ENCODE peak calls at places on chromosomes 12 and 14, in eight cellular contexts. One of them, this sample, is unnamed.

GRCh38 chr12:95605875-95606274 is 54.6 kb upstream of the USP44 start:
- DNase-seq in esophagus squamous epithelium: no peak
- DNase-seq in prostate gland: no peak
- DNase-seq in AG04449: no peak
- DNase-seq in neural progenitor cell: no peak
- DNase-seq in epithelial cell of esophagus: no peak
- DNase-seq in CD8-positive, alpha-beta T cell: no peak
- DNase-seq in CD8-positive, alpha-beta memory T cell: no peak
- DNase-seq in this sample: no peak

GRCh38 chr12:31238764-31239387 is 87.1 kb downstream of the SINHCAF start:
- DNase-seq in prostate gland: peak
- DNase-seq in esophagus squamous epithelium: no peak
- DNase-seq in AG04449: no peak
- DNase-seq in CD8-positive, alpha-beta memory T cell: peak
- DNase-seq in neural progenitor cell: peak
- DNase-seq in CD8-positive, alpha-beta T cell: peak
- DNase-seq in epithelial cell of esophagus: peak
- DNase-seq in this sample: peak

GRCh38 chr14:96104469-96105057 is 65.4 kb downstream of the C14orf132 start:
- DNase-seq in CD8-positive, alpha-beta memory T cell: no peak
- DNase-seq in prostate gland: no peak
- DNase-seq in epithelial cell of esophagus: peak
- DNase-seq in neural progenitor cell: no peak
- DNase-seq in esophagus squamous epithelium: no peak
- DNase-seq in CD8-positive, alpha-beta T cell: no peak
- DNase-seq in AG04449: peak
- DNase-seq in this sample: peak

GRCh38 chr14:32197919-32198318 is 3.9 kb upstream of the RNU6-7 start:
- DNase-seq in CD8-positive, alpha-beta memory T cell: no peak
- DNase-seq in epithelial cell of esophagus: peak
- DNase-seq in AG04449: no peak
- DNase-seq in prostate gland: peak
- DNase-seq in neural progenitor cell: no peak
- DNase-seq in CD8-positive, alpha-beta T cell: no peak
- DNase-seq in esophagus squamous epithelium: no peak
- DNase-seq in this sample: no peak

GRCh38 chr14:84770030-84770429 is 759.9 kb upstream of the FLRT2 start:
- DNase-seq in CD8-positive, alpha-beta T cell: no peak
- DNase-seq in neural progenitor cell: no peak
- DNase-seq in prostate gland: no peak
- DNase-seq in AG04449: no peak
- DNase-seq in esophagus squamous epithelium: no peak
- DNase-seq in epithelial cell of esophagus: peak
- DNase-seq in CD8-positive, alpha-beta memory T cell: no peak
- DNase-seq in this sample: no peak

GRCh38 chr14:79196216-79196615 is 1015.1 kb downstream of the DIO2 start:
- DNase-seq in CD8-positive, alpha-beta T cell: no peak
- DNase-seq in CD8-positive, alpha-beta memory T cell: no peak
- DNase-seq in prostate gland: no peak
- DNase-seq in AG04449: no peak
- DNase-seq in neural progenitor cell: no peak
- DNase-seq in esophagus squamous epithelium: no peak
- DNase-seq in epithelial cell of esophagus: no peak
- DNase-seq in this sample: no peak

GRCh38 chr14:92813201-92813600 is 19.1 kb downstream of the GOLGA5 start:
- DNase-seq in CD8-positive, alpha-beta memory T cell: no peak
- DNase-seq in CD8-positive, alpha-beta T cell: no peak
- DNase-seq in epithelial cell of esophagus: no peak
- DNase-seq in prostate gland: no peak
- DNase-seq in esophagus squamous epithelium: no peak
- DNase-seq in neural progenitor cell: no peak
- DNase-seq in AG04449: no peak
- DNase-seq in this sample: no peak

GRCh38 chr12:80708535-80709328 is 1.3 kb downstream of the MYF6 start:
- DNase-seq in AG04449: no peak
- DNase-seq in epithelial cell of esophagus: no peak
- DNase-seq in CD8-positive, alpha-beta memory T cell: no peak
- DNase-seq in esophagus squamous epithelium: no peak
- DNase-seq in neural progenitor cell: peak
- DNase-seq in prostate gland: no peak
- DNase-seq in CD8-positive, alpha-beta T cell: no peak
- DNase-seq in this sample: no peak

GRCh38 chr12:109951136-109951535 is 45.0 kb downstream of the GIT2 start:
- DNase-seq in prostate gland: no peak
- DNase-seq in neural progenitor cell: no peak
- DNase-seq in CD8-positive, alpha-beta memory T cell: no peak
- DNase-seq in AG04449: peak
- DNase-seq in epithelial cell of esophagus: peak
- DNase-seq in esophagus squamous epithelium: no peak
- DNase-seq in CD8-positive, alpha-beta T cell: no peak
- DNase-seq in this sample: no peak

GRCh38 chr12:65121049-65121955 is at the start of gene WIF1:
- DNase-seq in neural progenitor cell: peak
- DNase-seq in AG04449: no peak
- DNase-seq in prostate gland: peak
- DNase-seq in epithelial cell of esophagus: peak
- DNase-seq in CD8-positive, alpha-beta T cell: no peak
- DNase-seq in CD8-positive, alpha-beta memory T cell: no peak
- DNase-seq in esophagus squamous epithelium: no peak
- DNase-seq in this sample: peak

GRCh38 chr14:93013368-93013719 is 90.4 kb downstream of the CHGA start:
- DNase-seq in prostate gland: no peak
- DNase-seq in esophagus squamous epithelium: no peak
- DNase-seq in AG04449: no peak
- DNase-seq in neural progenitor cell: no peak
- DNase-seq in CD8-positive, alpha-beta T cell: no peak
- DNase-seq in CD8-positive, alpha-beta memory T cell: no peak
- DNase-seq in epithelial cell of esophagus: no peak
- DNase-seq in this sample: no peak

GRCh38 chr12:106866426-106867080 is 89.2 kb upstream of the TMEM263 start:
- DNase-seq in neural progenitor cell: no peak
- DNase-seq in CD8-positive, alpha-beta memory T cell: no peak
- DNase-seq in prostate gland: no peak
- DNase-seq in AG04449: no peak
- DNase-seq in esophagus squamous epithelium: no peak
- DNase-seq in CD8-positive, alpha-beta T cell: no peak
- DNase-seq in epithelial cell of esophagus: no peak
- DNase-seq in this sample: no peak

GRCh38 chr12:127716181-127716580 is 550.8 kb upstream of the TMEM132C start:
- DNase-seq in epithelial cell of esophagus: no peak
- DNase-seq in CD8-positive, alpha-beta memory T cell: no peak
- DNase-seq in neural progenitor cell: no peak
- DNase-seq in prostate gland: no peak
- DNase-seq in esophagus squamous epithelium: no peak
- DNase-seq in AG04449: no peak
- DNase-seq in CD8-positive, alpha-beta T cell: no peak
- DNase-seq in this sample: no peak

GRCh38 chr12:89092297-89092696 is 260.0 kb downstream of the DUSP6 start:
- DNase-seq in epithelial cell of esophagus: no peak
- DNase-seq in AG04449: no peak
- DNase-seq in CD8-positive, alpha-beta memory T cell: no peak
- DNase-seq in esophagus squamous epithelium: no peak
- DNase-seq in CD8-positive, alpha-beta T cell: no peak
- DNase-seq in neural progenitor cell: no peak
- DNase-seq in prostate gland: no peak
- DNase-seq in this sample: no peak

GRCh38 chr14:91484186-91484585 is 25.9 kb downstream of the PPP4R3A start:
- DNase-seq in esophagus squamous epithelium: no peak
- DNase-seq in CD8-positive, alpha-beta memory T cell: no peak
- DNase-seq in epithelial cell of esophagus: no peak
- DNase-seq in AG04449: no peak
- DNase-seq in CD8-positive, alpha-beta T cell: no peak
- DNase-seq in neural progenitor cell: no peak
- DNase-seq in prostate gland: no peak
- DNase-seq in this sample: no peak

GRCh38 chr12:86658303-86658702 is 402.1 kb upstream of the MGAT4C start:
- DNase-seq in AG04449: no peak
- DNase-seq in epithelial cell of esophagus: no peak
- DNase-seq in esophagus squamous epithelium: no peak
- DNase-seq in prostate gland: no peak
- DNase-seq in CD8-positive, alpha-beta T cell: no peak
- DNase-seq in neural progenitor cell: no peak
- DNase-seq in CD8-positive, alpha-beta memory T cell: no peak
- DNase-seq in this sample: no peak

GRCh38 chr14:96146131-96146771 is 58.4 kb upstream of the BDKRB2 start:
- DNase-seq in neural progenitor cell: no peak
- DNase-seq in esophagus squamous epithelium: no peak
- DNase-seq in AG04449: peak
- DNase-seq in prostate gland: peak
- DNase-seq in CD8-positive, alpha-beta T cell: no peak
- DNase-seq in CD8-positive, alpha-beta memory T cell: no peak
- DNase-seq in epithelial cell of esophagus: peak
- DNase-seq in this sample: no peak

GRCh38 chr14:99188721-99189120 is 83.3 kb downstream of the BCL11B start:
- DNase-seq in esophagus squamous epithelium: no peak
- DNase-seq in neural progenitor cell: peak
- DNase-seq in CD8-positive, alpha-beta T cell: no peak
- DNase-seq in prostate gland: no peak
- DNase-seq in epithelial cell of esophagus: no peak
- DNase-seq in CD8-positive, alpha-beta memory T cell: peak
- DNase-seq in AG04449: no peak
- DNase-seq in this sample: no peak

GRCh38 chr12:12007001-12007712 is 63.6 kb upstream of the BCL2L14 start:
- DNase-seq in esophagus squamous epithelium: no peak
- DNase-seq in AG04449: no peak
- DNase-seq in CD8-positive, alpha-beta memory T cell: no peak
- DNase-seq in CD8-positive, alpha-beta T cell: no peak
- DNase-seq in epithelial cell of esophagus: no peak
- DNase-seq in prostate gland: no peak
- DNase-seq in neural progenitor cell: no peak
- DNase-seq in this sample: no peak

GRCh38 chr12:121858662-121859572 is at the start of gene HPD:
- DNase-seq in CD8-positive, alpha-beta T cell: no peak
- DNase-seq in neural progenitor cell: peak
- DNase-seq in AG04449: no peak
- DNase-seq in esophagus squamous epithelium: no peak
- DNase-seq in epithelial cell of esophagus: peak
- DNase-seq in CD8-positive, alpha-beta memory T cell: no peak
- DNase-seq in prostate gland: peak
- DNase-seq in this sample: peak

DNA sequence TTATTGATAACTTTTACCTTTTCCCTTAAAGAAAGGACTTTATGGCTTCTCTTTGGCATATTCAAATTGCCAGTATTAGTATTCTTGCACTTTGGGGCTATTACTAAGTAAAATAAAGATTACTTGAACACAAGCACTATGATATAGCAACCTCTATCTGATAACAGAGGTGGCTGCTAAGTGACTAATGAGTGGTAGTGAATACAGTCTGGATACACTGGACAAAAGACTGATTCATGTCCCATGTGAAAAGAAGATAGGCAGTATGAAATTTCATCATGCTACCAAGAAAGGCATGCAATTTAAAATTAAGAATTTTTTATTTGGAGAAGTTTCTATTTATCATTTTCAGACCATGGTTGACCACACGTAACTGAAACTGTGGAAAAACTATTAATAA is 399.9 kb downstream of the FSCB start:
- DNase-seq in prostate gland: no peak
- DNase-seq in CD8-positive, alpha-beta T cell: no peak
- DNase-seq in neural progenitor cell: no peak
- DNase-seq in AG04449: no peak
- DNase-seq in epithelial cell of esophagus: peak
- DNase-seq in esophagus squamous epithelium: no peak
- DNase-seq in CD8-positive, alpha-beta memory T cell: no peak
- DNase-seq in this sample: no peak
- H3K4me3 ChIP-seq in prostate gland: no peak
- H3K4me3 ChIP-seq in CD8-positive, alpha-beta T cell: no peak
- H3K4me3 ChIP-seq in neural progenitor cell: no peak
- H3K4me3 ChIP-seq in AG04449: no peak
- H3K4me3 ChIP-seq in epithelial cell of esophagus: no peak
- H3K4me3 ChIP-seq in esophagus squamous epithelium: no peak
- H3K4me3 ChIP-seq in CD8-positive, alpha-beta memory T cell: no peak
- H3K4me3 ChIP-seq in this sample: no peak

DNA sequence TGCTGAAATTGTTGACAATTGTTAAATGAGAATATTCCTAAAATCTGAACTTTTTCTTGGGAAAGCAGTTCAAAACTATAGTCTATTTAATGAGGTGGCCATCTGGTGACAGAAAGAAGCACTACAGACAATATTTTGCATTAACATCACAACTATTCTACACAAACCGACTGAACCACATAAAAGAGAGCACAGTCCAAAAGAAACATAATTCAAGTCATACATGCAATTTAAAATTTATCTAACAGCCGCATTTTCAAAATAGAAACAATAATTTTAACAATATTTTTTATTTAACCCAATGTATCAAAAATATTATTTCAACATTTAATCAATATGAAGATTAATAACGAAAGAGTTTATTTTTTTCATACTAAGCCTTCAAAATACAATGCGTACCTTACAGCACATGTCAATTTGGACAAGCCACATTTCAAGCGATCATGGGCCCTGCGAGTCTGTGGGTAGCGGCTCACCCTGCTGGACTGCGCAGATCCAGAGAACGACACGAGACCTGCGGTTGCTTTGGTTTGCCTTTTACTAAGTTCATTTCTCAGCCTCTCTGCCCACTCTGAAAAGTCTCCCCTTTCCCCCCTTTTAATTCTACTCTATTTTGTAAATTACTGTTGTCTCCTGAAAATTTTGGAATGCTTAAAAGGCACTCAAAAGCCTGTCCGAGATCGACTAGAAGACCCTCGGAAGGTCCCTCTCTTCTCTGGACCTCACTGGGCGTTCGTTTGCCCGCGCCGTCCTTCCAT is 941 bp upstream of the LRRC9 start:
- DNase-seq in esophagus squamous epithelium: no peak
- DNase-seq in CD8-positive, alpha-beta memory T cell: no peak
- DNase-seq in CD8-positive, alpha-beta T cell: no peak
- DNase-seq in epithelial cell of esophagus: peak
- DNase-seq in neural progenitor cell: peak
- DNase-seq in prostate gland: peak
- DNase-seq in AG04449: no peak
- DNase-seq in this sample: no peak
- H3K4me3 ChIP-seq in esophagus squamous epithelium: peak
- H3K4me3 ChIP-seq in CD8-positive, alpha-beta memory T cell: no peak
- H3K4me3 ChIP-seq in CD8-positive, alpha-beta T cell: peak
- H3K4me3 ChIP-seq in epithelial cell of esophagus: peak
- H3K4me3 ChIP-seq in neural progenitor cell: peak
- H3K4me3 ChIP-seq in prostate gland: peak
- H3K4me3 ChIP-seq in AG04449: peak
- H3K4me3 ChIP-seq in this sample: no peak

DNA sequence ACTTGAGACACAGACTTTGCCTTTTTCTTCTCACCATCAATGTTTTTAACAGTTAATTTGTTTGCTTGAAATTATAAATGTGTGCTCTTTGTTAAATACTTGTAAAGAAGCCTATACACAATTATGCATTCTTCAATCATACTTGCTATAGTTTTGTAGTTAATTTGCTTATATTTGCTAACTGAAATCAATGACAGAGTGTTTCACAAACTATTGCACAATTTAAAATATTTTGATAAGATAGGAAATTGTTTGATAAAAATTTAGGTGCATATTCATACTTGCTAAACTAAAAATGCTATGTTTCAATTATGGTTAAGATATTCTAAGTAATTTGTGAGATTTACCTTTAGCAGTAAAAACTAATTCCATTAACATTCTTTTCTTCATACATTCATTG is 13.7 kb upstream of the OR4K5 start:
- DNase-seq in CD8-positive, alpha-beta memory T cell: no peak
- DNase-seq in epithelial cell of esophagus: no peak
- DNase-seq in AG04449: no peak
- DNase-seq in esophagus squamous epithelium: no peak
- DNase-seq in CD8-positive, alpha-beta T cell: no peak
- DNase-seq in prostate gland: no peak
- DNase-seq in neural progenitor cell: no peak
- DNase-seq in this sample: no peak
- H3K4me3 ChIP-seq in CD8-positive, alpha-beta memory T cell: no peak
- H3K4me3 ChIP-seq in epithelial cell of esophagus: no peak
- H3K4me3 ChIP-seq in AG04449: no peak
- H3K4me3 ChIP-seq in esophagus squamous epithelium: no peak
- H3K4me3 ChIP-seq in CD8-positive, alpha-beta T cell: no peak
- H3K4me3 ChIP-seq in prostate gland: no peak
- H3K4me3 ChIP-seq in neural progenitor cell: no peak
- H3K4me3 ChIP-seq in this sample: no peak

GRCh38 chr12:102735104-102735503 is 181.9 kb downstream of the PAH start:
- DNase-seq in AG04449: no peak
- DNase-seq in neural progenitor cell: no peak
- DNase-seq in CD8-positive, alpha-beta T cell: no peak
- DNase-seq in CD8-positive, alpha-beta memory T cell: no peak
- DNase-seq in epithelial cell of esophagus: no peak
- DNase-seq in esophagus squamous epithelium: no peak
- DNase-seq in prostate gland: no peak
- DNase-seq in this sample: no peak
- H3K4me3 ChIP-seq in AG04449: no peak
- H3K4me3 ChIP-seq in neural progenitor cell: no peak
- H3K4me3 ChIP-seq in CD8-positive, alpha-beta T cell: no peak
- H3K4me3 ChIP-seq in CD8-positive, alpha-beta memory T cell: no peak
- H3K4me3 ChIP-seq in epithelial cell of esophagus: no peak
- H3K4me3 ChIP-seq in esophagus squamous epithelium: no peak
- H3K4me3 ChIP-seq in prostate gland: no peak
- H3K4me3 ChIP-seq in this sample: no peak